ENCODE peak calls at places on chromosomes 4 and X, in six cellular contexts. C is H9, M is upper lobe of right lung, Y is pancreas, A is fibroblast of lung, L is PC-3. Q is an unnamed sample. For H3K9me3, the result is how much of the 10 kb centered on the place peaks cover.

GRCh38 chr4:129899849-129900248 is 803.9 kb downstream of the C4orf33 start:
- DNase-seq in A (no peak), M (no peak), Y (no peak), L (no peak), C (no peak), Q (no peak)

GRCh38 chr4:7805533-7806079 is 134.1 kb downstream of the AFAP1 start:
- DNase-seq in M (peak), C (no peak), A (peak), Y (no peak), L (peak), Q (peak)

GRCh38 chr4:124135409-124135813 is 577.1 kb downstream of the ANKRD50 start:
- DNase-seq in Y (no peak), L (peak), A (peak), M (no peak), C (no peak), Q (no peak)

GRCh38 chr4:98864560-98864959 is 64.4 kb downstream of the EIF4E start:
- DNase-seq in C (no peak), M (no peak), A (no peak), L (peak), Y (no peak), Q (no peak)

GRCh38 chr4:128162434-128162833 is 101.3 kb downstream of the LARP1B start:
- DNase-seq in A (peak), M (no peak), Y (no peak), C (no peak), L (peak), Q (no peak)

GRCh38 chr4:98601719-98602118 is 56.7 kb downstream of the TSPAN5 start:
- DNase-seq in Y (no peak), C (no peak), L (peak), M (no peak), A (no peak), Q (no peak)

GRCh38 chrX:155048997-155049619 is 21.8 kb downstream of the CMC4 start:
- DNase-seq in Y (no peak), M (no peak), C (peak), A (peak), L (peak), Q (no peak)

GRCh38 chr4:156475322-156475721 is 496.3 kb downstream of the PDGFC start:
- DNase-seq in A (peak), Y (no peak), C (no peak), M (no peak), L (peak), Q (no peak)

GRCh38 chr4:174983128-174983750 is 65.1 kb downstream of the ADAM29 start:
- DNase-seq in L (no peak), A (no peak), C (no peak), M (no peak), Y (no peak), Q (no peak)
- H3K9me3 ChIP-seq in L (under half), A (under half), C (under half), M (under half), Y (under half), Q (under half)

DNA sequence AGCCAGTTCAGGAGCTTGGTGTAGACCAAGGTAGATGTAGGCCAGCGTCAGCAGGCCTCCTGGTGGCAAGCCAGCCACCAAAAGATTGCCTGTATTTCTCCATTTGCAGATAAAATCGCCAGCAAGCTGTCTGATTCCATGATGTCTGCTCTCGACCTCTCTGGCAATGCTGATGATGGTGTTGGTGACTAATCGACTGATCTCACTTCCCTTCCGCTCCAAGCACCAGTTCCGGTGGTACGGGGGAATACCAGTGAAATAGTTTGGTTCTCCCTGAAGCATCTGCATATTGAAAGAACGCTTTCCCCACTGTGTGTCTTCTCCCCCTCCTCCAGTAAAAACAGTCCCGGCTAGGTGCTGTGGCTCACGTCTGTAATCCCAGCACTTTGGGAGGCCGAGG is 30.4 kb downstream of the GNL3L start:
- DNase-seq in Y (no peak), L (no peak), A (no peak), C (no peak), M (no peak), Q (no peak)
- TF ChIP-seq CTCF in Y (no peak), L (no peak), A (no peak), C (no peak), M (no peak), Q (no peak)

DNA sequence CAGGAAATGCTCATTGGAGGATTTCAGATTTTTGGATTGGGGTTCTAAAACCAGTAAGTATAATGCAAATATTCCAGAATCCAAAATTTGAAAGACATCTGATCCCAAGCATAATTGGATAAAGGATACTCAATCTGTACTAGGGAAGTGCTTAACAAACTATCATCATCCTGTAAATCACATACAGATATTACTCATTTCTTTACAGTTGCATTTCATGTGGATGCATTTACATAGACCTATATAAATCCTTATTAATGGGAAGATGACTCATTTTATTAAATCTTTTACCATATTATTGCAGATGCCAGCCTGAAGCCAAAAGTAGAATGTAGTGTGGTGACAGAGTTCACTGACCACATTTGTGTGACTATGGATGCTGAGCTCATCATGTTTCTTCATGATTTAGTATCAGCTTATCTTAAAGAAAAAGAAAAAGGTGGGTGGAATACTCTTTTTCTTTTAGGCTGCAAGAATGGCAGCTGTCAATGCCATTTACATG is 22.4 kb upstream of the ADAD1 start:
- DNase-seq in C (no peak), A (no peak), M (no peak), L (peak), Y (no peak), Q (no peak)
- H3K9me3 ChIP-seq in C (under half), A (under half), M (under half), L (under half), Y (under half), Q (under half)

GRCh38 chr4:2008921-2009650 is at the start of gene NELFA:
- DNase-seq in L (peak), C (peak), A (peak), Y (peak), M (peak), Q (peak)
- TF ChIP-seq CTCF in L (no peak), C (no peak), A (peak), Y (peak), M (peak), Q (no peak)

DNA sequence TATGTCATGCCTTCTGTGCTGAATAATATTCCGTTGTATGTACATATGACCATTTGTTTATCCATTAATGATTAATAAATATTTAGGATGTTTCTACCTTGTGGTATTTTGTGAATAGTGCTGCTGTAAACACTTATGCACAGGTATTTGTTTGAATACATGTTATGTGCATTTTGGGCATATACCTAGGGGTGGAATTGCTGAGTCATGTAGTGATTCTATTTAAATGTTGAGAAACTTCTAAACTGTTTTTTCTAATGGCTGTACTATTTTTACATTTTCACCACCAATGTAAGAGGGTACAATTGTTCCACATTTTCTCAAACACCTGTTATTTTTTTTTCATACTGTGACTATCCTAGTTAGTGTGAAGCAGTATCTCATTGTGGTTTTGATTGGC is 1318.6 kb downstream of the TECRL start:
- DNase-seq in M (no peak), L (no peak), A (no peak), C (no peak), Y (no peak), Q (no peak)
- H3K9me3 ChIP-seq in M (under half), L (under half), A (under half), C (under half), Y (under half), Q (under half)

GRCh38 chr4:153684182-153685073 is at the start of gene TLR2:
- DNase-seq in A (peak), Y (peak), L (peak), C (peak), M (peak), Q (peak)
- TF ChIP-seq CTCF in A (no peak), Y (no peak), L (no peak), C (no peak), M (no peak), Q (peak)